ENCODE peak calls at places on chromosomes 2 and 18, in four cellular contexts. One of them, this sample, is unnamed. For H3K4me1, the result is how much of the 10 kb centered on the place peaks cover.

GRCh38 chr2:24779121-24779520 is 14.1 kb downstream of the PTRHD1 start:
- DNase-seq in mammary epithelial cell: no peak
- DNase-seq in GM23338: peak
- DNase-seq in CD4-positive, CD25-positive, alpha-beta regulatory T cell: no peak
- DNase-seq in this sample: no peak

GRCh38 chr2:104851236-104852160 is 2.4 kb upstream of the POU3F3 start:
- DNase-seq in mammary epithelial cell: no peak
- DNase-seq in GM23338: peak
- DNase-seq in CD4-positive, CD25-positive, alpha-beta regulatory T cell: no peak
- DNase-seq in this sample: no peak

GRCh38 chr2:111122631-111123421 is 2.1 kb downstream of the BCL2L11 start:
- DNase-seq in mammary epithelial cell: peak
- DNase-seq in GM23338: peak
- DNase-seq in CD4-positive, CD25-positive, alpha-beta regulatory T cell: no peak
- DNase-seq in this sample: peak

GRCh38 chr18:5452943-5453342 is 90.9 kb downstream of the EPB41L3 start:
- DNase-seq in mammary epithelial cell: no peak
- DNase-seq in GM23338: no peak
- DNase-seq in CD4-positive, CD25-positive, alpha-beta regulatory T cell: no peak
- DNase-seq in this sample: no peak

GRCh38 chr2:206211657-206212255 is 52.1 kb downstream of the EEF1B2 start:
- DNase-seq in mammary epithelial cell: peak
- DNase-seq in GM23338: no peak
- DNase-seq in CD4-positive, CD25-positive, alpha-beta regulatory T cell: no peak
- DNase-seq in this sample: no peak

GRCh38 chr18:9594782-9595181 is 19.6 kb downstream of the PPP4R1 start:
- DNase-seq in mammary epithelial cell: peak
- DNase-seq in GM23338: no peak
- DNase-seq in CD4-positive, CD25-positive, alpha-beta regulatory T cell: no peak
- DNase-seq in this sample: no peak

GRCh38 chr2:143110759-143111428 is 18.3 kb upstream of the ARHGAP15 start:
- DNase-seq in mammary epithelial cell: peak
- DNase-seq in GM23338: peak
- DNase-seq in CD4-positive, CD25-positive, alpha-beta regulatory T cell: peak
- DNase-seq in this sample: peak

GRCh38 chr2:48328159-48328816 is 201.7 kb upstream of the STON1 start:
- DNase-seq in mammary epithelial cell: no peak
- DNase-seq in GM23338: no peak
- DNase-seq in CD4-positive, CD25-positive, alpha-beta regulatory T cell: no peak
- DNase-seq in this sample: no peak

GRCh38 chr2:217897816-217898806 is 104.7 kb downstream of the TNS1 start:
- DNase-seq in mammary epithelial cell: no peak
- DNase-seq in GM23338: no peak
- DNase-seq in CD4-positive, CD25-positive, alpha-beta regulatory T cell: no peak
- DNase-seq in this sample: no peak

GRCh38 chr2:22536131-22536530 is 848.8 kb upstream of the KLHL29 start:
- DNase-seq in mammary epithelial cell: peak
- DNase-seq in GM23338: no peak
- DNase-seq in CD4-positive, CD25-positive, alpha-beta regulatory T cell: no peak
- DNase-seq in this sample: no peak

GRCh38 chr2:105454801-105455485 is 56.1 kb upstream of the FHL2 start:
- DNase-seq in mammary epithelial cell: peak
- DNase-seq in GM23338: peak
- DNase-seq in CD4-positive, CD25-positive, alpha-beta regulatory T cell: no peak
- DNase-seq in this sample: no peak

GRCh38 chr2:46232860-46233259 is 64.3 kb upstream of the EPAS1 start:
- DNase-seq in mammary epithelial cell: no peak
- DNase-seq in GM23338: no peak
- DNase-seq in CD4-positive, CD25-positive, alpha-beta regulatory T cell: no peak
- DNase-seq in this sample: no peak

GRCh38 chr2:15278296-15278695 is 282.8 kb downstream of the NBAS start:
- DNase-seq in mammary epithelial cell: no peak
- DNase-seq in GM23338: no peak
- DNase-seq in CD4-positive, CD25-positive, alpha-beta regulatory T cell: no peak
- DNase-seq in this sample: no peak

GRCh38 chr2:167935803-167936110 is 311.6 kb downstream of the STK39 start:
- DNase-seq in mammary epithelial cell: no peak
- DNase-seq in GM23338: no peak
- DNase-seq in CD4-positive, CD25-positive, alpha-beta regulatory T cell: no peak
- DNase-seq in this sample: no peak

GRCh38 chr2:71557321-71557720 is 104.0 kb downstream of the DYSF start:
- DNase-seq in mammary epithelial cell: no peak
- DNase-seq in GM23338: peak
- DNase-seq in CD4-positive, CD25-positive, alpha-beta regulatory T cell: no peak
- DNase-seq in this sample: no peak

DNA sequence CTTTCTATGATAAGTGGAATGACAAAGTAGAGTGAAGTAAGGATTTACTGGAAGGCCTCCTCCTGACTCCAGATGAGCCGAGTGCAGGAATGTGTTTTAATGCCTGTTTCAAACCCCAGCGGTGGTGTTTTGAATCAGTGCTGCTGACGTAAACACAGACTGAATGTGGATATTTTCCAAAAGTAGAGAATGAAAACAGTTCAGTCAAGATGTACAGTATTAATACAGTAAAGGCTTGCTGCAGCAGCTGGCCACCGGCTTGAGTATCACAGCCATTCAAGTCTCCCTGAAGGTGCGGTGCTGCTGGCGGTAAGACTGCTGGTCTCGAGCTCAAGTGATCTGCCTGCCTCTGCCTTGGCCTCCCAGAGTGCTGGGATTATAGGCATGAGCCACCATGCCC is 46.7 kb downstream of the ARHGAP28 start:
- DNase-seq in mammary epithelial cell: no peak
- DNase-seq in GM23338: no peak
- DNase-seq in CD4-positive, CD25-positive, alpha-beta regulatory T cell: no peak
- DNase-seq in this sample: no peak
- H3K4me1 ChIP-seq in mammary epithelial cell: under half
- H3K4me1 ChIP-seq in GM23338: under half
- H3K4me1 ChIP-seq in CD4-positive, CD25-positive, alpha-beta regulatory T cell: under half
- H3K4me1 ChIP-seq in this sample: under half

DNA sequence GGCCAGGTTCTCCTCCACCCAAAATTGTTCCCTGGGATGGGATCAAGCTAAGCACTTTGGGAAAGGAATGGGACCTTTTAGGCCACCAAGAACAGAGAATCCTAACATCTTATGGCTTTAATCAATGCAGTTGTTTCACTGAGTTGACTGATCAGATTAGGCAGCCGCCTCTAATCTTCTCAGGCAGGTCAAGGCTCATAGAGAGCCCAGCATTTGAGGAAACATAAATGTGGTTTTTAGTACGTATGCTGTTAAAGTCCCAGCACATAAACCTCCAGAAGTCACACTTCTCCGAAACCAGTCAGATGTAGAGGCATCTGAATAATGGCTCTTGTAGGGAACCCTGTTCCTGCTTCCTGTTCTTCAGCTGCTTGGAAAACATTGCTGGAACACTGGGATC is 99.5 kb upstream of the RMDN2 start:
- DNase-seq in mammary epithelial cell: no peak
- DNase-seq in GM23338: no peak
- DNase-seq in CD4-positive, CD25-positive, alpha-beta regulatory T cell: no peak
- DNase-seq in this sample: no peak
- H3K4me1 ChIP-seq in mammary epithelial cell: under half
- H3K4me1 ChIP-seq in GM23338: under half
- H3K4me1 ChIP-seq in CD4-positive, CD25-positive, alpha-beta regulatory T cell: under half
- H3K4me1 ChIP-seq in this sample: under half

GRCh38 chr2:219300022-219300421 is 9.2 kb downstream of the PTPRN start:
- DNase-seq in mammary epithelial cell: no peak
- DNase-seq in GM23338: no peak
- DNase-seq in CD4-positive, CD25-positive, alpha-beta regulatory T cell: no peak
- DNase-seq in this sample: no peak
- H3K4me1 ChIP-seq in mammary epithelial cell: under half
- H3K4me1 ChIP-seq in GM23338: under half
- H3K4me1 ChIP-seq in CD4-positive, CD25-positive, alpha-beta regulatory T cell: under half
- H3K4me1 ChIP-seq in this sample: under half

DNA sequence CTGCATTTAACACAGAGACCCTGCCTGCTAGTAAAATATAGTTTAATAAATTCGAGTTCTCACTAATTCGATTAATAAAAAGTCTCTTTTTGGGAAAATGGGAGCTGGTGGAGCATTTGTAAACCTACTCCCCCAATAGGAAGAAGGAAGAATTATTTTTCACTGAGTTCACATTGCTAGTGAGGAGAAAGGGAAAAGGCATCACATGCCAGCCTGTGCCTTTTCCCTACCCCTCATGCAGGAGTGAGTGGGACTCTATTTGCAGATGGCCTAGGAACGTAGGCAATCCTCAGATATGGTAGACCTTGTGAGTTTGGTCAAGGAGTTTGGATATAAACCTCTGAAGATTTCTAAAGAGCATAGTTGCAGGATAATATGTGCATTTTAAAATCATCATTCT is 218.4 kb upstream of the TRIB2 start:
- DNase-seq in mammary epithelial cell: no peak
- DNase-seq in GM23338: no peak
- DNase-seq in CD4-positive, CD25-positive, alpha-beta regulatory T cell: no peak
- DNase-seq in this sample: no peak
- H3K4me1 ChIP-seq in mammary epithelial cell: under half
- H3K4me1 ChIP-seq in GM23338: under half
- H3K4me1 ChIP-seq in CD4-positive, CD25-positive, alpha-beta regulatory T cell: half or more
- H3K4me1 ChIP-seq in this sample: half or more

DNA sequence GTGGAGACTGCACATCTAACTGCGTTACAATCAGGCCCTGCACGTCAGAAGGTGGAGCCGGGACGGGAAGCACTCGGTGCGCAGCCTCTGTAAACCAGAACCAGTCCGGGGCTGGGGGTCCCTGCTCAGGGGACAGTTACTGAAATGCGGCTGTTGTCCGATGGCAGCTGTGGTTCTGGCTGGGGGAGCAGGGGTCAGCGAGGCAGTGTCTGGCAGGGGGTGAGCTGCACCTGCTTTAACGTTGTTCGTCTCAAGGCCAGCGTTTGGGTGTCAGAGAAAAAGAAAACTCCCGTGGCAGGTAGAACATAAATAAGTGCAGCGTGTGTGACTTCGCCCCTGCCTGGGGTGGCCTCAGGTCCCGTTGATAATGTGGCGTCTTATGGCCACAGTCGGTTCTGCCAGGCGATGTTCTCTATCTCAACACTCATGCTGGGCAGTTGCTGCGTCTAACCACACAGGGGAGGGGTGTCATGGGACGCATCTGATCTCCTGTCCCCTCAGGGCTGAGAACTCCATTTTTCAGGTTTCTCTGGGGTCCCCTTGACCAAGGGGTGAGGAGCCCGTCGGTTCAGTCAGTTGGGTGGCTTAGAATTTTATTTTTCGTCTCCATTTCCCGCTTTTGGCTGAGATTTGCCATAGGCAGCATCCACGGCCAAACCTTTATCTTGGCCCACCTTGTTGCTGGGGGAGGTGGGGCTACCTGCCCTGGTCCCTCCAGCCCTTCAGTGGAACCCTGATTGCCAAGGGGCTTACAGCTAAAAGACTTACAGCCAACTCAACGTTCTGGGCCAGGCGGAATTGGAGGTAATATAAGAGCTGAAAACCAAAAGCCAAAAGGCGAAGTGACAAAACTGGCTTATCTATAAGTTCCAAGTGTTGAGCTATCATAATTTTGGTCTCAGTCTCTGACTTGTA is 24.5 kb downstream of the PDCD1 start:
- DNase-seq in mammary epithelial cell: no peak
- DNase-seq in GM23338: no peak
- DNase-seq in CD4-positive, CD25-positive, alpha-beta regulatory T cell: no peak
- DNase-seq in this sample: no peak
- H3K4me1 ChIP-seq in mammary epithelial cell: under half
- H3K4me1 ChIP-seq in GM23338: under half
- H3K4me1 ChIP-seq in CD4-positive, CD25-positive, alpha-beta regulatory T cell: under half
- H3K4me1 ChIP-seq in this sample: under half